ENCODE peak calls at places on chromosomes 4 and X, in nine cellular contexts. H is esophagus muscularis mucosa, P is transverse colon, E is testis, J is right lobe of liver, I is HepG2, N is adrenal gland, O is heart left ventricle, B is NB4. S is an unnamed sample.
A peak's percentile ranks its signal among the peaks of the same experiment; 100 is the strongest.

GRCh38 chr4:117560329-117560728 is 474.0 kb upstream of the NDST3 start:
- DNase-seq in E (no peak), O (no peak), N (no peak), P (no peak), I (no peak), H (no peak), B (peak; percentile 6), J (no peak), S (peak; percentile 0)

GRCh38 chr4:89275587-89275986 is 32.0 kb downstream of the GPRIN3 start:
- DNase-seq in O (no peak), P (no peak), J (no peak), B (no peak), E (no peak), H (no peak), I (no peak), N (no peak), S (no peak)

GRCh38 chr4:100299441-100299840 is 109.2 kb upstream of the DDIT4L start:
- DNase-seq in J (no peak), P (no peak), O (no peak), I (no peak), B (no peak), H (no peak), E (no peak), N (no peak), S (no peak)

GRCh38 chr4:11729548-11729947 is 300.9 kb upstream of the HS3ST1 start:
- DNase-seq in J (no peak), I (no peak), P (no peak), N (no peak), E (no peak), B (no peak), H (no peak), O (no peak), S (no peak)

GRCh38 chrX:39427492-39428289 is 626.4 kb downstream of the MID1IP1 start:
- DNase-seq in P (no peak), J (no peak), I (no peak), E (no peak), N (no peak), H (no peak), O (no peak), B (peak; percentile 44), S (no peak)

GRCh38 chrX:37998586-37999267 is 7.6 kb upstream of the SYTL5 start:
- DNase-seq in H (no peak), B (no peak), E (no peak), I (no peak), P (no peak), N (no peak), O (no peak), J (no peak), S (no peak)

GRCh38 chr4:8176547-8177399 is 18.2 kb upstream of the ABLIM2 start:
- DNase-seq in N (no peak), B (peak; percentile 83), H (no peak), I (peak; percentile 65), O (peak; percentile 63), P (peak; percentile 54), J (no peak), E (peak; percentile 58), S (peak; percentile 25)

GRCh38 chr4:24924309-24924781 is 11.5 kb upstream of the CCDC149 start:
- DNase-seq in H (no peak), I (no peak), B (no peak), E (no peak), O (no peak), N (no peak), P (no peak), J (no peak), S (no peak)

GRCh38 chrX:53223955-53224859 is 800 bp downstream of the KDM5C start:
- DNase-seq in B (no peak), E (no peak), P (peak; percentile 22), N (peak; percentile 28), I (peak; percentile 13), O (no peak), H (no peak), J (no peak), S (peak; percentile 58)

GRCh38 chr4:146032234-146032860 is 93.7 kb upstream of the ZNF827 start:
- DNase-seq in E (no peak), N (no peak), J (no peak), B (no peak), I (no peak), H (no peak), P (peak; percentile 22), O (no peak), S (no peak)

GRCh38 chrX:25049347-25049746 is 33.6 kb upstream of the ARX start:
- DNase-seq in N (no peak), E (no peak), B (peak; percentile 34), J (no peak), P (no peak), H (no peak), I (no peak), O (no peak), S (no peak)

GRCh38 chr4:141746026-141746425 is 109.6 kb downstream of the IL15 start:
- DNase-seq in N (no peak), O (no peak), J (no peak), B (no peak), H (no peak), E (no peak), I (no peak), P (no peak), S (no peak)

GRCh38 chrX:143854006-143854405 is 29.9 kb upstream of the UBE2NL start:
- DNase-seq in J (no peak), N (no peak), P (no peak), E (no peak), H (no peak), I (no peak), B (peak; percentile 3), O (no peak), S (no peak)

GRCh38 chr4:152454398-152455011 is 81.4 kb downstream of the FBXW7 start:
- DNase-seq in N (no peak), J (no peak), P (no peak), I (peak; percentile 21), O (no peak), E (no peak), B (peak; percentile 35), H (no peak), S (peak; percentile 38)

GRCh38 chrX:65677954-65678469 is 10.6 kb downstream of the MSN start:
- DNase-seq in O (peak; percentile 74), J (no peak), B (no peak), I (no peak), P (no peak), H (no peak), E (peak; percentile 23), N (peak; percentile 59), S (no peak)
- TF ChIP-seq POLR2A in O (no peak), J (no peak), B (no peak), I (no peak), P (no peak), H (no peak), E (no peak), N (no peak), S (no peak)

DNA sequence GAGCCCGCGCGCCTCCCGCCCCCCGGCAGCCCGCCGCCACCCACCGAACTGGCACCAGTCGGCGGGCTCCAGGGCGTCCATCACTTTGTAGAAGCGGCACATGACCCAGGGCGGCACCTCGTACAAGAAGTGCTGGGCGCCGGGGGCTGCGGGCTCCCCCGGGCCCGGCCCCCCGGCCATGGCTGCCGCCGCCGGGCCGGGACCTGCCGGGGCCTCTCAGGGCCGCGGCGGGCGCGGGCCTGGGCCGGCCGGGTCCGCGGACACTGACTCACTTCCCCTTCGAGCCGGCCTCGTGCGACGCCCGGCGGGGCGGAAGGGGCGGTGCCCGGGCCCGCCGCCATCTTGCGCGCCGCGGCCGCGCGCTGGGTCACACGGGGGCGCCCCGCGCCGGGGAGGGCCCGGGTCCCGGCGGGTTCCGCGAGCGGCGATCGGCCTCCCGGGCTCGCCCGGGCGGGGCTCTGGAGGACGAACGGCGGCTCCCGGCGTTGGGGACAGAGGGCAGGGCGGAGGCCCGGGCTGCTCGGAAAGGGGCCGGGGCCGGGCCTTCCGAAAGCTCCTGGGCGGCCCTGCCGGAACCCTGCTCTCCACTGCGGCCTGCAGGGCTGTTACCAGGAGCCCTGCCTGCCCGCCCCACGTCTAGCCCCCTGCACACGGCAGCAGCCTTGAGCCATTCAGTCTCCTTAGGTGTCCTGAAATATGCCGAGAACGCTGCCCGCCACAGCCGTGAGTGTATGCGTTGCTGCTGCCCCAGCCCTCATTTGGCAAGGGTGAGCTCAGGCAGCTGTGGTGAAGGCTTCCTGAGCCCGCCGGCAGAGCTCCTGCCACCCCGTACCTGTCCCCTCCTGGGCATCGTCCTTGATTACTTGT is at the start of gene IRAK1:
- DNase-seq in O (peak; percentile 62), P (peak; percentile 67), I (no peak), E (no peak), B (peak; percentile 77), J (peak; percentile 72), N (peak; percentile 68), H (no peak), S (peak; percentile 79)
- TF ChIP-seq POLR2A in O (no peak), P (peak; percentile 39), I (no peak), E (no peak), B (peak; percentile 47), J (peak; percentile 54), N (peak; percentile 47), H (no peak), S (peak; percentile 49)

GRCh38 chr4:169267070-169267469 is 3.7 kb downstream of the SH3RF1 start:
- DNase-seq in O (no peak), H (no peak), I (no peak), B (no peak), N (no peak), E (no peak), J (no peak), P (no peak), S (no peak)

GRCh38 chr4:169270810-169271691 is at the start of gene SH3RF1:
- DNase-seq in E (peak; percentile 91), I (peak; percentile 38), J (peak; percentile 92), H (peak; percentile 94), B (peak; percentile 74), N (peak; percentile 85), O (peak; percentile 92), P (peak; percentile 88), S (peak; percentile 90)

GRCh38 chr4:169271692-169272007 is 894 bp upstream of the SH3RF1 start:
- DNase-seq in H (no peak), P (peak; percentile 22), J (peak; percentile 57), B (no peak), O (no peak), E (peak; percentile 24), I (no peak), N (no peak), S (no peak)

GRCh38 chr4:169270156-169270809 is 473 bp downstream of the SH3RF1 start:
- DNase-seq in N (peak; percentile 64), P (peak; percentile 69), O (peak; percentile 70), E (peak; percentile 58), J (peak; percentile 75), B (peak; percentile 84), I (no peak), H (no peak), S (peak; percentile 69)

GRCh38 chr4:169268951-169269781 is 1.6 kb downstream of the SH3RF1 start:
- DNase-seq in P (peak; percentile 31), N (no peak), I (peak; percentile 75), H (no peak), B (no peak), J (no peak), E (no peak), O (no peak), S (peak; percentile 14)
- TF ChIP-seq POLR2A in P (peak; percentile 65), N (no peak), I (no peak), H (no peak), B (no peak), J (no peak), E (no peak), O (no peak), S (no peak)

DNA sequence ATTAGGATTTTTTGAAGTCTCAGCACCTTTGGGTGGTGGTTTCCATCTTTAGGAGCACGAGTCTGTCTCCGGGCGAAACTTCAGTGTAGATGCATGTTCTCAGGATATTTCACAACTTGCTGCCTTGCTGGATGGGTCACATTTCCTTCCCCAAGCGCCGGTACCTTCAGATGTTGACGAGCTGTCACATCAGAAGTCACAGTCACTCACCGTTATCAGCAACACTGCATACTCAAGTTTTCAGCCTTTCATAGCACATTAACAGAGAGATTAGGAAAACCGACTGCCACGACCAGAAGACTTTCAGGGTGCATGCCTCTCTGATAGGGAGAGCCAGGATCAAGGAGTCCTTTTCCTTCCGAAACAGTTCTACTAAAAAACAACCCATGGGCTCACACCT is 77.8 kb downstream of the SHROOM2 start:
- DNase-seq in E (no peak), J (no peak), H (no peak), O (no peak), B (peak; percentile 8), P (no peak), N (no peak), I (no peak), S (peak; percentile 61)
- TF ChIP-seq POLR2A in E (no peak), J (no peak), H (no peak), O (no peak), B (no peak), P (no peak), N (no peak), I (no peak), S (no peak)